ENCODE peak calls at places on chromosomes 3 and 15, in nine cellular contexts. S is cardiac fibroblast; J is activated effector memory CD4-positive, alpha-beta T cell treated with Interleukin-2 at 50 U/mL for 16 hours; O is CD4-positive, CD25-positive, alpha-beta regulatory T cell; H is SJSA1; K is GM03348; D is EL; A is activated T-cell treated with anti-CD3 and anti-CD28 coated beads for 48 hours; M is upper lobe of left lung. Y is an unnamed sample.

GRCh38 chr3:171758109-171758508 is 52.2 kb downstream of the PLD1 start:
- DNase-seq in S (no peak), J (no peak), O (no peak), H (no peak), K (no peak), D (no peak), A (no peak), M (no peak), Y (no peak)

GRCh38 chr3:8579943-8580342 is 64.7 kb downstream of the SSUH2 start:
- DNase-seq in S (no peak), J (no peak), O (no peak), H (no peak), K (no peak), D (no peak), A (no peak), M (no peak), Y (no peak)

GRCh38 chr3:179432021-179432420 is 19.2 kb downstream of the GNB4 start:
- DNase-seq in S (peak; percentile 19), J (no peak), O (no peak), H (no peak), K (no peak), D (no peak), A (no peak), M (no peak), Y (no peak)

GRCh38 chr15:69757186-69757585 is 304.6 kb downstream of the RPLP1 start:
- DNase-seq in S (no peak), J (no peak), O (no peak), H (peak; percentile 33), K (no peak), D (no peak), A (peak; percentile 73), M (peak; percentile 27), Y (no peak)

GRCh38 chr15:65789105-65789504 is 3.0 kb downstream of the DENND4A start:
- DNase-seq in S (no peak), J (no peak), O (no peak), H (no peak), K (no peak), D (no peak), A (no peak), M (no peak), Y (no peak)

GRCh38 chr15:60396100-60396499 is 1.7 kb downstream of the ANXA2 start:
- DNase-seq in S (no peak), J (no peak), O (no peak), H (peak; percentile 37), K (no peak), D (peak; percentile 54), A (no peak), M (no peak), Y (no peak)

GRCh38 chr3:48594431-48595049 is 589 bp downstream of the COL7A1 start:
- DNase-seq in S (no peak), J (no peak), O (no peak), H (peak; percentile 58), K (no peak), D (peak; percentile 59), A (no peak), M (peak; percentile 65), Y (no peak)

GRCh38 chr3:149507491-149508324 is 33.2 kb downstream of the TM4SF4 start:
- DNase-seq in S (peak; percentile 71), J (no peak), O (no peak), H (no peak), K (peak; percentile 13), D (peak; percentile 68), A (no peak), M (no peak), Y (no peak)

GRCh38 chr3:181879926-181880325 is 168.2 kb downstream of the SOX2 start:
- DNase-seq in S (no peak), J (no peak), O (no peak), H (no peak), K (no peak), D (no peak), A (no peak), M (no peak), Y (no peak)

GRCh38 chr3:76624128-76624527 is 415.8 kb upstream of the ROBO2 start:
- DNase-seq in S (no peak), J (no peak), O (no peak), H (no peak), K (no peak), D (no peak), A (no peak), M (no peak), Y (no peak)

GRCh38 chr3:143676742-143677141 is 171.5 kb downstream of the SLC9A9 start:
- DNase-seq in S (no peak), J (no peak), O (no peak), H (no peak), K (no peak), D (no peak), A (no peak), M (no peak), Y (no peak)